ENCODE peak calls at places on chromosome X, in five cellular contexts. One of them, this sample, is unnamed.

GRCh38 chrX:42818151-42818921 is 40.4 kb upstream of the PPP1R2C start:
- DNase-seq in fibroblast of lung: no peak
- DNase-seq in kidney: peak
- DNase-seq in ovary: no peak
- DNase-seq in AG09309: no peak
- DNase-seq in this sample: no peak

GRCh38 chrX:69077895-69078455 is 87.3 kb downstream of the PJA1 start:
- DNase-seq in ovary: no peak
- DNase-seq in kidney: no peak
- DNase-seq in fibroblast of lung: no peak
- DNase-seq in AG09309: no peak
- DNase-seq in this sample: peak

GRCh38 chrX:123504630-123505270 is 228.1 kb downstream of the THOC2 start:
- DNase-seq in ovary: no peak
- DNase-seq in fibroblast of lung: no peak
- DNase-seq in AG09309: no peak
- DNase-seq in kidney: no peak
- DNase-seq in this sample: no peak

GRCh38 chrX:20317873-20318272 is 51.2 kb upstream of the RPS6KA3 start:
- DNase-seq in AG09309: no peak
- DNase-seq in ovary: no peak
- DNase-seq in kidney: no peak
- DNase-seq in fibroblast of lung: no peak
- DNase-seq in this sample: no peak

GRCh38 chrX:32572644-32573043 is 638.7 kb downstream of the DMD start:
- DNase-seq in kidney: no peak
- DNase-seq in fibroblast of lung: no peak
- DNase-seq in AG09309: no peak
- DNase-seq in ovary: no peak
- DNase-seq in this sample: no peak

GRCh38 chrX:120504569-120504968 is 35.5 kb upstream of the LAMP2 start:
- DNase-seq in ovary: no peak
- DNase-seq in AG09309: no peak
- DNase-seq in kidney: no peak
- DNase-seq in fibroblast of lung: no peak
- DNase-seq in this sample: no peak

GRCh38 chrX:56763556-56764152 is 34.6 kb downstream of the NBDY start:
- DNase-seq in kidney: peak
- DNase-seq in fibroblast of lung: no peak
- DNase-seq in ovary: peak
- DNase-seq in AG09309: no peak
- DNase-seq in this sample: peak

GRCh38 chrX:138745215-138745614 is 33.7 kb upstream of the FGF13 start:
- DNase-seq in kidney: no peak
- DNase-seq in ovary: peak
- DNase-seq in fibroblast of lung: peak
- DNase-seq in AG09309: no peak
- DNase-seq in this sample: no peak

GRCh38 chrX:139058831-139059495 is 347.4 kb upstream of the FGF13 start:
- DNase-seq in ovary: no peak
- DNase-seq in AG09309: no peak
- DNase-seq in kidney: no peak
- DNase-seq in fibroblast of lung: no peak
- DNase-seq in this sample: no peak

DNA sequence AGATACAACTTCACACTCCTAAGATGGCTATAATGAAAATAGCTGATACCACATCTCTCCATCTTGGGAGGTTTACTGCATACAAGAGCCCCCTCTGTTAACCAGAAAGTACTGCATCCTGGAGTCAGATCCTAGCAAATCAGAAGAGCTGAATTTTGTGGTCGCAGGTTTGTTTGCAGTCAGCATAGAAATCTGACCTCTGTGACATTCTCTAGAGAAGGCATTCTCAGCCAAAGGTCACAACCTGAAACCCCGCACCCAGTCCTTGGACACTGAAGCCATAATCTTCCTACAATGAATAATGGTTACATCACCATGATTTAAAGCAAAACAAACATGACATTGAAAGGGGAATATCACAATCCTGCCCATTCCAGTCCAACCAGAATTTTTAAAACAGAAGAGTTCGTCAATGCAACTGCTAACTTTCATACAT is 17.7 kb downstream of the HS6ST2 start:
- DNase-seq in ovary: no peak
- DNase-seq in AG09309: no peak
- DNase-seq in fibroblast of lung: no peak
- DNase-seq in kidney: no peak
- DNase-seq in this sample: no peak
- TF ChIP-seq CTCF in ovary: no peak
- TF ChIP-seq CTCF in AG09309: no peak
- TF ChIP-seq CTCF in fibroblast of lung: no peak
- TF ChIP-seq CTCF in kidney: no peak
- TF ChIP-seq CTCF in this sample: no peak

GRCh38 chrX:36913551-36913950 is 94.6 kb upstream of the FAM47C start:
- DNase-seq in kidney: no peak
- DNase-seq in ovary: no peak
- DNase-seq in fibroblast of lung: no peak
- DNase-seq in AG09309: no peak
- DNase-seq in this sample: no peak

GRCh38 chrX:36909584-36909983 is 98.6 kb upstream of the FAM47C start:
- DNase-seq in kidney: no peak
- DNase-seq in ovary: no peak
- DNase-seq in AG09309: no peak
- DNase-seq in fibroblast of lung: peak
- DNase-seq in this sample: no peak

GRCh38 chrX:36908801-36909403 is 99.3 kb upstream of the FAM47C start:
- DNase-seq in ovary: no peak
- DNase-seq in fibroblast of lung: peak
- DNase-seq in kidney: no peak
- DNase-seq in AG09309: no peak
- DNase-seq in this sample: no peak
- TF ChIP-seq CTCF in ovary: no peak
- TF ChIP-seq CTCF in fibroblast of lung: no peak
- TF ChIP-seq CTCF in kidney: peak
- TF ChIP-seq CTCF in AG09309: peak
- TF ChIP-seq CTCF in this sample: no peak

DNA sequence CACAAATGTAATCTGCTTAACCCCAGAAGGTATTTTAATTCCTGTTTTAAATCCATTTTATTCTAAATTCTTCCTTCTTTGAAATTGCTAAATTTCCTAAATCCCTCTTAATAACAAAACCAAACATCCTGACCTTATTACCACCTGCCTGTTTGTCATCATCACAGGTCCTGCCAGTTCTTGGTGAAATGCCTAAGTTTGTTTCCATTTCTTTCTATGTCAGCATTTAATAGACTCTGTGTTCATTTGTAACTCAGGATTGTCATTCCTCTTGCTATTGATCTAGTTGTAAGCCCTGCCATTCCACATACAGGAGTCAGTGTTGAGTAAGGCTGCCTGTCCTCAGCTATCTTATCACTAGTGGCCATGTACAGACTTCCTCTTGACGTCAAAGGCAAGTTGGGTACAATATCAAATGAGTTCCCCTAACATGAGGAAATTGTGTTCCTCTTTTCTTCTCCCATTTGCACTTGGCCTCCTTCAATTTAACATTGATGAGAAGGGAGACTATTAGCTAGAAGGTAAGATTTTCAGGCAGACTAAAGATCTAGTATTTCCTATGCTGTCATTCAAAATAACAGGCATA is 440.1 kb downstream of the AFF2 start:
- DNase-seq in kidney: no peak
- DNase-seq in AG09309: no peak
- DNase-seq in ovary: no peak
- DNase-seq in fibroblast of lung: no peak
- DNase-seq in this sample: no peak
- TF ChIP-seq CTCF in kidney: no peak
- TF ChIP-seq CTCF in AG09309: no peak
- TF ChIP-seq CTCF in ovary: no peak
- TF ChIP-seq CTCF in fibroblast of lung: no peak
- TF ChIP-seq CTCF in this sample: no peak

GRCh38 chrX:48945517-48946348 is 11.7 kb downstream of the OTUD5 start:
- DNase-seq in fibroblast of lung: peak
- DNase-seq in AG09309: no peak
- DNase-seq in ovary: peak
- DNase-seq in kidney: peak
- DNase-seq in this sample: no peak
- TF ChIP-seq CTCF in fibroblast of lung: peak
- TF ChIP-seq CTCF in AG09309: peak
- TF ChIP-seq CTCF in ovary: peak
- TF ChIP-seq CTCF in kidney: peak
- TF ChIP-seq CTCF in this sample: peak

GRCh38 chrX:152915541-152916241 is 17.8 kb downstream of the ZNF185 start:
- DNase-seq in fibroblast of lung: peak
- DNase-seq in ovary: no peak
- DNase-seq in AG09309: no peak
- DNase-seq in kidney: no peak
- DNase-seq in this sample: no peak
- TF ChIP-seq CTCF in fibroblast of lung: peak
- TF ChIP-seq CTCF in ovary: no peak
- TF ChIP-seq CTCF in AG09309: peak
- TF ChIP-seq CTCF in kidney: peak
- TF ChIP-seq CTCF in this sample: no peak

GRCh38 chrX:86946569-86946968 is 571.0 kb upstream of the KLHL4 start:
- DNase-seq in fibroblast of lung: peak
- DNase-seq in ovary: no peak
- DNase-seq in AG09309: no peak
- DNase-seq in kidney: no peak
- DNase-seq in this sample: no peak
- TF ChIP-seq CTCF in fibroblast of lung: peak
- TF ChIP-seq CTCF in ovary: no peak
- TF ChIP-seq CTCF in AG09309: peak
- TF ChIP-seq CTCF in kidney: peak
- TF ChIP-seq CTCF in this sample: no peak

GRCh38 chrX:119010491-119010890 is 36.1 kb downstream of the LONRF3 start:
- DNase-seq in ovary: no peak
- DNase-seq in fibroblast of lung: no peak
- DNase-seq in kidney: no peak
- DNase-seq in AG09309: no peak
- DNase-seq in this sample: no peak

GRCh38 chrX:119009071-119009470 is 34.7 kb downstream of the LONRF3 start:
- DNase-seq in fibroblast of lung: no peak
- DNase-seq in AG09309: no peak
- DNase-seq in ovary: no peak
- DNase-seq in kidney: no peak
- DNase-seq in this sample: no peak

GRCh38 chrX:119004920-119005524 is 30.6 kb downstream of the LONRF3 start:
- DNase-seq in fibroblast of lung: peak
- DNase-seq in ovary: peak
- DNase-seq in AG09309: no peak
- DNase-seq in kidney: peak
- DNase-seq in this sample: no peak

GRCh38 chrX:119007189-119007770 is 32.9 kb downstream of the LONRF3 start:
- DNase-seq in fibroblast of lung: no peak
- DNase-seq in kidney: no peak
- DNase-seq in AG09309: no peak
- DNase-seq in ovary: no peak
- DNase-seq in this sample: no peak

DNA sequence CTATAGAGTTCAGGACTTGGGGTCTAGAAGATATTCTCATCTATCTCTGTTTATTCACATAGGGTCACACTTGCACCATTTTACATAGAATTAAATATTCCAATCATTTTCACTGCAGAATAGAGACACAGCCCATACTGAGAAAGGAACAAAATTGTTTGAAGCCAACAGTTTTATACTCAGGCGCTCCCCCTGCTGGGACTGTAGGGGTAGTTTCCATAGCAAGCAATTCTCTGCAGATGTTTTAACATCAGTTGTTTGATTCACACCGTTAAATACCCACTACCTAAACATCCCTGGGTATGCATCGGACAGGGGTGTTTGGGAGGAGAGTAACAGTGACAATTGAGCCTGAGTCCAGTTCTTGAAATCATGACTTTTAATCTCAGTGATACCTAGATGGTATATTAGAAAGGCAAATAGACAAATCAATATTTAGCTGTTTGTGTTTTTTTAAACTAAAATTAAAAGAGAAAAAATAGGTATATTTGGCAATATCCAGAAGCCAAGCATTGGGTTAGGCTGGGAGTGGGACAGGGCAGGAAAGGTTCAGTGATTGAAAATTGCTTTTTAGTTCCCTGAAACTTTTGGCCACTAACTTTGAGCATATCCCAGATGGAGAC is 33.8 kb downstream of the LONRF3 start:
- DNase-seq in AG09309: no peak
- DNase-seq in ovary: peak
- DNase-seq in fibroblast of lung: peak
- DNase-seq in kidney: no peak
- DNase-seq in this sample: no peak
- TF ChIP-seq CTCF in AG09309: peak
- TF ChIP-seq CTCF in ovary: no peak
- TF ChIP-seq CTCF in fibroblast of lung: peak
- TF ChIP-seq CTCF in kidney: peak
- TF ChIP-seq CTCF in this sample: no peak